ENCODE peak calls at places on chromosomes 5 and 9, in five cellular contexts. One of them, this sample, is unnamed.

GRCh38 chr5:76388791-76389512 is 14.1 kb upstream of the IQGAP2 start:
- DNase-seq in CD4-positive, alpha-beta T cell: no peak
- DNase-seq in endothelial cell: no peak
- DNase-seq in PC-3: no peak
- DNase-seq in WTC11: no peak
- DNase-seq in this sample: no peak

GRCh38 chr5:68225911-68226563 is 10.5 kb downstream of the PIK3R1 start:
- DNase-seq in CD4-positive, alpha-beta T cell: no peak
- DNase-seq in endothelial cell: no peak
- DNase-seq in WTC11: no peak
- DNase-seq in PC-3: no peak
- DNase-seq in this sample: no peak

GRCh38 chr9:131228096-131228495 is 48.2 kb downstream of the FAM78A start:
- DNase-seq in CD4-positive, alpha-beta T cell: no peak
- DNase-seq in PC-3: no peak
- DNase-seq in endothelial cell: no peak
- DNase-seq in WTC11: no peak
- DNase-seq in this sample: no peak

GRCh38 chr5:135468086-135468485 is 15.9 kb upstream of the TIFAB start:
- DNase-seq in PC-3: no peak
- DNase-seq in WTC11: peak
- DNase-seq in endothelial cell: no peak
- DNase-seq in CD4-positive, alpha-beta T cell: no peak
- DNase-seq in this sample: no peak

GRCh38 chr9:115209601-115210306 is 91.8 kb upstream of the TNC start:
- DNase-seq in WTC11: no peak
- DNase-seq in PC-3: peak
- DNase-seq in endothelial cell: no peak
- DNase-seq in CD4-positive, alpha-beta T cell: no peak
- DNase-seq in this sample: no peak

GRCh38 chr9:116701940-116702642 is 15.0 kb downstream of the TRIM32 start:
- DNase-seq in CD4-positive, alpha-beta T cell: no peak
- DNase-seq in PC-3: peak
- DNase-seq in endothelial cell: no peak
- DNase-seq in WTC11: no peak
- DNase-seq in this sample: no peak

GRCh38 chr5:101418735-101419134 is 515.7 kb upstream of the ST8SIA4 start:
- DNase-seq in PC-3: no peak
- DNase-seq in WTC11: no peak
- DNase-seq in CD4-positive, alpha-beta T cell: no peak
- DNase-seq in endothelial cell: no peak
- DNase-seq in this sample: no peak

GRCh38 chr5:119537704-119538103 is 85.4 kb downstream of the HSD17B4 start:
- DNase-seq in CD4-positive, alpha-beta T cell: no peak
- DNase-seq in endothelial cell: no peak
- DNase-seq in WTC11: no peak
- DNase-seq in PC-3: peak
- DNase-seq in this sample: no peak

GRCh38 chr9:127970401-127971313 is 10.1 kb downstream of the EEIG1 start:
- DNase-seq in PC-3: peak
- DNase-seq in WTC11: no peak
- DNase-seq in endothelial cell: no peak
- DNase-seq in CD4-positive, alpha-beta T cell: peak
- DNase-seq in this sample: no peak

GRCh38 chr9:127093319-127094020 is 29.0 kb downstream of the ANGPTL2 start:
- DNase-seq in PC-3: no peak
- DNase-seq in WTC11: peak
- DNase-seq in CD4-positive, alpha-beta T cell: no peak
- DNase-seq in endothelial cell: no peak
- DNase-seq in this sample: no peak

GRCh38 chr5:56476487-56476856 is 243.3 kb upstream of the ANKRD55 start:
- DNase-seq in WTC11: no peak
- DNase-seq in PC-3: no peak
- DNase-seq in endothelial cell: no peak
- DNase-seq in CD4-positive, alpha-beta T cell: no peak
- DNase-seq in this sample: no peak

GRCh38 chr9:96417610-96418073 is 528 bp downstream of the ZNF367 start:
- DNase-seq in CD4-positive, alpha-beta T cell: no peak
- DNase-seq in endothelial cell: peak
- DNase-seq in PC-3: no peak
- DNase-seq in WTC11: no peak
- DNase-seq in this sample: peak

GRCh38 chr9:115884846-115885245 is 268.7 kb upstream of the PAPPA start:
- DNase-seq in endothelial cell: no peak
- DNase-seq in PC-3: no peak
- DNase-seq in CD4-positive, alpha-beta T cell: no peak
- DNase-seq in WTC11: no peak
- DNase-seq in this sample: no peak

GRCh38 chr9:111928342-111928720 is 31.7 kb downstream of the UGCG start:
- DNase-seq in PC-3: peak
- DNase-seq in WTC11: no peak
- DNase-seq in endothelial cell: no peak
- DNase-seq in CD4-positive, alpha-beta T cell: no peak
- DNase-seq in this sample: no peak

GRCh38 chr9:13088734-13089427 is 190.6 kb downstream of the MPDZ start:
- DNase-seq in PC-3: peak
- DNase-seq in endothelial cell: peak
- DNase-seq in CD4-positive, alpha-beta T cell: no peak
- DNase-seq in WTC11: peak
- DNase-seq in this sample: peak

GRCh38 chr5:82793808-82794419 is 283.3 kb downstream of the TMEM167A start:
- DNase-seq in WTC11: peak
- DNase-seq in CD4-positive, alpha-beta T cell: peak
- DNase-seq in endothelial cell: peak
- DNase-seq in PC-3: peak
- DNase-seq in this sample: no peak

GRCh38 chr9:112884086-112884485 is 6.6 kb downstream of the SLC46A2 start:
- DNase-seq in PC-3: peak
- DNase-seq in endothelial cell: peak
- DNase-seq in WTC11: no peak
- DNase-seq in CD4-positive, alpha-beta T cell: no peak
- DNase-seq in this sample: no peak

GRCh38 chr5:15092801-15093200 is 221.2 kb upstream of the ANKH start:
- DNase-seq in CD4-positive, alpha-beta T cell: no peak
- DNase-seq in WTC11: no peak
- DNase-seq in endothelial cell: no peak
- DNase-seq in PC-3: no peak
- DNase-seq in this sample: no peak

GRCh38 chr5:179801304-179802206 is 5.1 kb downstream of the MGAT4B start:
- DNase-seq in CD4-positive, alpha-beta T cell: peak
- DNase-seq in WTC11: peak
- DNase-seq in PC-3: no peak
- DNase-seq in endothelial cell: peak
- DNase-seq in this sample: peak

GRCh38 chr9:73869261-73869660 is 627.9 kb upstream of the RORB start:
- DNase-seq in CD4-positive, alpha-beta T cell: no peak
- DNase-seq in endothelial cell: no peak
- DNase-seq in PC-3: peak
- DNase-seq in WTC11: no peak
- DNase-seq in this sample: no peak

GRCh38 chr5:150376799-150377771 is 19.6 kb downstream of the TCOF1 start:
- DNase-seq in WTC11: no peak
- DNase-seq in CD4-positive, alpha-beta T cell: no peak
- DNase-seq in PC-3: no peak
- DNase-seq in endothelial cell: no peak
- DNase-seq in this sample: no peak

GRCh38 chr5:143714629-143715028 is 97.3 kb upstream of the HMHB1 start:
- DNase-seq in CD4-positive, alpha-beta T cell: no peak
- DNase-seq in PC-3: peak
- DNase-seq in WTC11: no peak
- DNase-seq in endothelial cell: no peak
- DNase-seq in this sample: no peak

GRCh38 chr5:53423724-53424123 is 56.7 kb upstream of the FST start:
- DNase-seq in CD4-positive, alpha-beta T cell: no peak
- DNase-seq in endothelial cell: no peak
- DNase-seq in PC-3: peak
- DNase-seq in WTC11: no peak
- DNase-seq in this sample: no peak

GRCh38 chr9:17462869-17463464 is 115.9 kb upstream of the SH3GL2 start:
- DNase-seq in PC-3: peak
- DNase-seq in endothelial cell: peak
- DNase-seq in CD4-positive, alpha-beta T cell: no peak
- DNase-seq in WTC11: peak
- DNase-seq in this sample: peak

GRCh38 chr5:153350192-153350883 is 140.1 kb upstream of the GRIA1 start:
- DNase-seq in WTC11: peak
- DNase-seq in endothelial cell: no peak
- DNase-seq in CD4-positive, alpha-beta T cell: no peak
- DNase-seq in PC-3: no peak
- DNase-seq in this sample: no peak

GRCh38 chr5:51977014-51977413 is 593.8 kb downstream of the ISL1 start:
- DNase-seq in WTC11: no peak
- DNase-seq in endothelial cell: no peak
- DNase-seq in PC-3: peak
- DNase-seq in CD4-positive, alpha-beta T cell: no peak
- DNase-seq in this sample: no peak

GRCh38 chr5:7849531-7850240 is 1.2 kb downstream of the CFAP90 start:
- DNase-seq in CD4-positive, alpha-beta T cell: no peak
- DNase-seq in PC-3: no peak
- DNase-seq in WTC11: peak
- DNase-seq in endothelial cell: peak
- DNase-seq in this sample: peak

GRCh38 chr9:76415731-76416130 is 21.5 kb upstream of the RFK start:
- DNase-seq in CD4-positive, alpha-beta T cell: no peak
- DNase-seq in endothelial cell: no peak
- DNase-seq in WTC11: no peak
- DNase-seq in PC-3: no peak
- DNase-seq in this sample: no peak

GRCh38 chr9:76424491-76424890 is 30.3 kb upstream of the RFK start:
- DNase-seq in endothelial cell: no peak
- DNase-seq in WTC11: no peak
- DNase-seq in CD4-positive, alpha-beta T cell: no peak
- DNase-seq in PC-3: no peak
- DNase-seq in this sample: no peak

GRCh38 chr9:76423216-76424177 is 29.3 kb upstream of the RFK start:
- DNase-seq in endothelial cell: no peak
- DNase-seq in WTC11: no peak
- DNase-seq in PC-3: no peak
- DNase-seq in CD4-positive, alpha-beta T cell: no peak
- DNase-seq in this sample: no peak

GRCh38 chr9:76417394-76417793 is 23.2 kb upstream of the RFK start:
- DNase-seq in WTC11: no peak
- DNase-seq in endothelial cell: no peak
- DNase-seq in CD4-positive, alpha-beta T cell: no peak
- DNase-seq in PC-3: no peak
- DNase-seq in this sample: no peak

GRCh38 chr9:76419782-76420380 is 25.7 kb upstream of the RFK start:
- DNase-seq in WTC11: no peak
- DNase-seq in CD4-positive, alpha-beta T cell: no peak
- DNase-seq in PC-3: peak
- DNase-seq in endothelial cell: no peak
- DNase-seq in this sample: no peak
- TF ChIP-seq CTCF in WTC11: peak
- TF ChIP-seq CTCF in CD4-positive, alpha-beta T cell: peak
- TF ChIP-seq CTCF in PC-3: peak
- TF ChIP-seq CTCF in endothelial cell: peak
- TF ChIP-seq CTCF in this sample: peak

DNA sequence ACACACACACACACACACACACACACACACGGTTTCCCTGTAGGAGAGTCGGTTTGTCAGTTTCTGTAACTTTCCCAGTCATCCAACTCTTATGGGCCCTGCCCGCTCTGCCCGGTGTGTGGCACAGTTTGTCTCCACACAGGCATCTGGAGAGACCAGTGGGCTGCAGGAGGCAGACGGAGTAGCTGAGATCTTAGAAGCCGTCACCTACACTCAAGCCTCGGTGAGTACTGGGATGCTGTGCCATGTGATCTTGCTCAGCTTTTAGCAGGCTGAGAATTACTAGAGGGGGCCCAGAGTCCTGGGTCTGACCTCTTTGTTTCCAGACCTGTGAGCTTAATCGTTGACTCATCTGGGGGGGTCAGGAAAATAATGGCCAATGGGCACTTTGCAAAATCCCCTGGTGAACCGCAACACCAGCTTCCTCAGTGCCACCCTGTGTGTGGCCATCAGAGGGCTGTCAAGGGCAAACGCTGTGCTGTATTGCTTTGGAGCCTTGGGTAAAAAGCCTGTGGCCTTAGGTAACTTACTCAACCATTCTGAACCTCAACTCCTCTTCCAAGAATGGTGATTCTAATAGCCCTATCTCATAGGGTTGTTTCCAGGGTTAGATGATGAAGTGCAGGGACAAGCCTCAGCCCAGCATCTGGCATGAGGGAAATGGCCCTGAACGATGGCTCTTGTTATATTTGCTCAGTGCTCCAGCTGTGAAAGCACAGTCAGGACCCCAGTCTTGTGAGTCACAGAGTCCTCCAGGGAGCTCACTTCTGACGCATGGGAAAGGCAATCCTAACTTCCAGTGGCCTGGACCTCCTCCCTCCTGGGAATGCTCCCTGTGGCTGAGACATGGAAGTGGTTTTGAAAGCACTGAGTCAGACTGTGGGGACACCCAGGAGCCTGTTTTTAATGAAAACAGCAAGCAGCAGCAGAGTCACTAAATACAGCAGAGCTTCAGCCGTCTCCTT is 45.6 kb downstream of the COL15A1 start:
- DNase-seq in endothelial cell: no peak
- DNase-seq in CD4-positive, alpha-beta T cell: no peak
- DNase-seq in PC-3: peak
- DNase-seq in WTC11: no peak
- DNase-seq in this sample: no peak
- TF ChIP-seq CTCF in endothelial cell: no peak
- TF ChIP-seq CTCF in CD4-positive, alpha-beta T cell: no peak
- TF ChIP-seq CTCF in PC-3: peak
- TF ChIP-seq CTCF in WTC11: no peak
- TF ChIP-seq CTCF in this sample: no peak

GRCh38 chr5:20335978-20336377 is 348.0 kb upstream of the CDH18 start:
- DNase-seq in CD4-positive, alpha-beta T cell: no peak
- DNase-seq in endothelial cell: no peak
- DNase-seq in WTC11: peak
- DNase-seq in PC-3: peak
- DNase-seq in this sample: no peak
- TF ChIP-seq CTCF in CD4-positive, alpha-beta T cell: no peak
- TF ChIP-seq CTCF in endothelial cell: no peak
- TF ChIP-seq CTCF in WTC11: no peak
- TF ChIP-seq CTCF in PC-3: peak
- TF ChIP-seq CTCF in this sample: no peak

DNA sequence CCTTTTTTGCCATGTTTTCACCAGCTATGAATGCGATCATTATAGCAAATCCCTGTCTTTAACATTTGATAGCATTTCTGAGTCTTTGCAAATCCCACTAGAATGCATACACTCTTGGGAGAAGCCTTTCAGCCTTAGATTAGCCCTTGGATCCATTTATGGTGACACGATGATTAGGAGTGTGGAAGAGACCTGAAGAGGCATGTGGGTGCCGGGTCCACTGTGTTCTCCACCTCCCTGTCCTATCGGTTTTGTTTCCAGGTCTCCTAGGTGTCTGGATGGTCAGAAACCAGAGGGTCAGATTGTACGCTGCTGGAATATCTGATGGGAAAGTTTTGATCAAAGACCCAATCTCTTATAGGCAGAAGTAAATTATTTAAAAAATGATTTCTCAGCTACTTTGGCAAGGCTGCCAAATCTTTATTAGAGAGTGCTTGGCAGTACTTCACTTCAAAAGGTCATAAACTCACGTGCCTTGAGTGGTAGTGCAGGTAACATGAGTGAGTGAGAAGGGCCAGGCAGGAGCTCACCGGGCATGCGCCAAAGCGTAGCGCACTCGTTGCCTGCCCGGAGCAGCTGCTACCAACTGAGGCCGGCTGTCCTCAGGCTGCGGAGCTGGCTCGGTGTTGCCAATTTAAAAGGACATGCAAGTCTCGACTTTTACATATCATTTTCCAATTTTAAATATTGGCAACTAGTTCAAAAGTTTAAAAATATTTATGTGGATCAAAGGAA is 51.3 kb downstream of the PCSK5 start:
- DNase-seq in WTC11: no peak
- DNase-seq in CD4-positive, alpha-beta T cell: no peak
- DNase-seq in endothelial cell: no peak
- DNase-seq in PC-3: no peak
- DNase-seq in this sample: no peak
- TF ChIP-seq CTCF in WTC11: no peak
- TF ChIP-seq CTCF in CD4-positive, alpha-beta T cell: no peak
- TF ChIP-seq CTCF in endothelial cell: no peak
- TF ChIP-seq CTCF in PC-3: no peak
- TF ChIP-seq CTCF in this sample: no peak